ENCODE peak calls at places on chromosome 14, in seven cellular contexts. G, I, B, W, J, A and P are unnamed samples. For H3K36me3, the result is how much of the 10 kb centered on the place peaks cover.

GRCh38 chr14:69928111-69928523 is 48.9 kb downstream of the SMOC1 start:
- DNase-seq in G (no peak), I (no peak), B (no peak), W (peak), J (no peak), A (no peak), P (no peak)

GRCh38 chr14:92040431-92041040 is 677 bp upstream of the TRIP11 start:
- DNase-seq in G (no peak), I (peak), B (no peak), W (peak), J (peak), A (no peak), P (no peak)

GRCh38 chr14:89607453-89607852 is 190.4 kb upstream of the FOXN3 start:
- DNase-seq in G (no peak), I (no peak), B (no peak), W (no peak), J (no peak), A (no peak), P (no peak)

GRCh38 chr14:68104518-68104917 is 284.9 kb downstream of the RAD51B start:
- DNase-seq in G (no peak), I (no peak), B (no peak), W (no peak), J (peak), A (no peak), P (no peak)

GRCh38 chr14:21213652-21214051 is 55.6 kb downstream of the HNRNPC start:
- DNase-seq in G (no peak), I (no peak), B (no peak), W (no peak), J (no peak), A (no peak), P (no peak)

GRCh38 chr14:29896354-29896768 is 31.3 kb downstream of the PRKD1 start:
- DNase-seq in G (no peak), I (peak), B (no peak), W (no peak), J (no peak), A (no peak), P (no peak)

GRCh38 chr14:70032447-70032846 is 153.2 kb downstream of the SMOC1 start:
- DNase-seq in G (no peak), I (no peak), B (no peak), W (no peak), J (no peak), A (no peak), P (no peak)

GRCh38 chr14:93731753-93732152 is 56.5 kb downstream of the PRIMA1 start:
- DNase-seq in G (no peak), I (no peak), B (no peak), W (no peak), J (no peak), A (no peak), P (no peak)

GRCh38 chr14:99478133-99478532 is 2.5 kb downstream of the SETD3 start:
- DNase-seq in G (no peak), I (no peak), B (no peak), W (no peak), J (no peak), A (no peak), P (no peak)

GRCh38 chr14:98182385-98183055 is 1089.5 kb downstream of the BCL11B start:
- DNase-seq in G (no peak), I (no peak), B (no peak), W (no peak), J (peak), A (no peak), P (no peak)

GRCh38 chr14:70555890-70556289 is 21.1 kb upstream of the ADAM20 start:
- DNase-seq in G (no peak), I (no peak), B (no peak), W (no peak), J (peak), A (peak), P (no peak)

GRCh38 chr14:34684578-34684977 is 29.8 kb downstream of the CFL2 start:
- DNase-seq in G (no peak), I (no peak), B (no peak), W (no peak), J (peak), A (no peak), P (no peak)

GRCh38 chr14:61477845-61478438 is 156.6 kb downstream of the PRKCH start:
- DNase-seq in G (peak), I (no peak), B (peak), W (peak), J (peak), A (peak), P (no peak)

GRCh38 chr14:52790011-52790755 is 1.2 kb downstream of the GNPNAT1 start:
- DNase-seq in G (no peak), I (no peak), B (no peak), W (peak), J (no peak), A (no peak), P (no peak)

GRCh38 chr14:68691031-68691864 is 101.6 kb downstream of the ZFP36L1 start:
- DNase-seq in G (no peak), I (no peak), B (peak), W (no peak), J (no peak), A (no peak), P (no peak)

GRCh38 chr14:24103451-24103850 is 9.3 kb downstream of the PCK2 start:
- DNase-seq in G (no peak), I (no peak), B (no peak), W (no peak), J (no peak), A (peak), P (no peak)
- H3K36me3 ChIP-seq in G (under half), I (under half), B (under half), W (under half), J (under half), A (under half), P (under half)

DNA sequence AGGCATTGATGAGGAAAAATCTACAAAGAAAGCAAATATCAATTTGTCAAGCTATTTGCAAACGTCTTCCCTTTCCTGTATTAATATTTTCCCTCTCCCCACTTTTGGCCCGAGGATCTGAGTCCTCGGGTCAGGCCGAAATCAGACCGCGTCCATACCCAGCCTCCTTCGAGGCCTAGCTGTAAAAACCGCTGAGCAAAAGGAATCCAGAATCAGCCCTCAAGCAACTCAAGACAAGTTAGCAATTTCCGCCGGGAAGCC is 352 bp upstream of the MAPK1IP1L start:
- DNase-seq in G (no peak), I (no peak), B (no peak), W (no peak), J (no peak), A (no peak), P (no peak)
- H3K4me3 ChIP-seq in G (peak), I (peak), B (peak), W (no peak), J (peak), A (peak), P (peak)

DNA sequence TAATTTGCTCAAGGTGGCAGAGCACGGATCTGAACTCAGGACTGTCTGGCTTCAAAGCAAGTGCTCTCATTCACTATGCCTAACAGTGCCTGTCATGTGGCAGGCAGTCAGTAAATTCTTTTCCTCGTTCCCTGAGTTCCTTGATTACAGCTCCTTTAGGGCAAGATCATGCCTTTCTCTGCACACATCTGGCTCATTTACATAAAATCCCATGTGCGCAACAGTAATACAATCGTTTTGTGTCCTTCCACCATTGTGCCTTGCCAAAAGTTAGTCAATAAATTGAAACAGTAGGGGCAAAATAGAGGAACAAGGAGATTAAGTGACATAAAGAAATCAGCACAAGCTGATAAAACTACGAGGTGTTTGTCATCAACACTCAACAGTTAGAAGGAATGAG is 7.4 kb downstream of the ANGEL1 start:
- DNase-seq in G (no peak), I (no peak), B (no peak), W (no peak), J (no peak), A (no peak), P (no peak)
- H3K36me3 ChIP-seq in G (under half), I (under half), B (half or more), W (under half), J (under half), A (under half), P (under half)

GRCh38 chr14:55180434-55180833 is 11.0 kb downstream of the DLGAP5 start:
- DNase-seq in G (no peak), I (no peak), B (no peak), W (peak), J (no peak), A (no peak), P (no peak)
- H3K4me3 ChIP-seq in G (no peak), I (no peak), B (no peak), W (no peak), J (no peak), A (no peak), P (no peak)